ENCODE peak calls at places on chromosomes 11 and 22, in ten cellular contexts. I is activated naive CD4-positive, alpha-beta T cell treated with Interleukin-2 at 50 U/mL for 16 hours; T is SK-N-SH; H is aorta; F is stimulated activated CD4-positive, alpha-beta T cell treated with anti-CD3 and anti-CD28 coated beads, Interleukin-4, amount 100 ng/mL, for 48 hours; D is activated CD8-positive, alpha-beta memory T cell treated with anti-CD3 and anti-CD28 coated beads, Interleukin-2, amount 10 ng/mL, durations not matched to agents 7 days and 5 days; V is neural crest cell; R is HTR-8/SVneo; A is activated gamma-delta T cell treated with Interleukin-2 at 50 U/mL for 16 hours; M is endothelial cell. N is an unnamed sample.

GRCh38 chr11:66001941-66002647 is at the start of the genes BANF1 and EIF1AD:
- DNase-seq in A (peak), I (peak), R (peak), T (peak), F (peak), D (peak), H (peak), V (peak), M (peak), N (peak)

GRCh38 chr11:62602141-62603071 is 741 bp upstream of the MTA2 start:
- DNase-seq in T (peak), V (peak), H (peak), I (no peak), R (no peak), F (no peak), M (peak), D (no peak), A (no peak), N (peak)

GRCh38 chr22:32904044-32904443 is 102.5 kb downstream of the TIMP3 start:
- DNase-seq in F (no peak), H (no peak), A (no peak), D (no peak), M (peak), T (peak), R (peak), I (no peak), V (peak), N (no peak)

GRCh38 chr22:21082248-21082647 is 36.5 kb downstream of the LRRC74B start:
- DNase-seq in D (no peak), M (no peak), F (no peak), V (no peak), I (no peak), R (no peak), H (no peak), T (no peak), A (no peak), N (no peak)

GRCh38 chr11:63945482-63946163 is 6.8 kb downstream of the NAA40 start:
- DNase-seq in I (peak), R (peak), D (peak), T (peak), A (peak), F (peak), M (peak), H (peak), V (peak), N (peak)

GRCh38 chr11:74278721-74279148 is 32.7 kb downstream of the P4HA3 start:
- DNase-seq in I (no peak), M (no peak), R (peak), A (no peak), D (no peak), V (no peak), T (no peak), F (no peak), H (peak), N (peak)

GRCh38 chr11:4211991-4212390 is 117.4 kb downstream of the RRM1 start:
- DNase-seq in A (no peak), D (no peak), I (no peak), T (peak), H (no peak), M (peak), R (no peak), V (no peak), F (no peak), N (no peak)

GRCh38 chr11:118910309-118911112 is 15.2 kb downstream of the BCL9L start:
- DNase-seq in M (peak), T (no peak), H (peak), V (no peak), R (peak), A (peak), F (no peak), I (peak), D (no peak), N (peak)

GRCh38 chr22:17664414-17665045 is 26.0 kb downstream of the BCL2L13 start:
- DNase-seq in H (no peak), T (no peak), F (no peak), V (no peak), R (no peak), I (no peak), A (no peak), M (no peak), D (no peak), N (no peak)

GRCh38 chr22:42887523-42888507 is 30.7 kb upstream of the ARFGAP3 start:
- DNase-seq in T (no peak), A (no peak), M (no peak), V (no peak), D (no peak), I (no peak), F (no peak), H (no peak), R (no peak), N (no peak)

GRCh38 chr11:68314886-68315580 is 2.6 kb downstream of the LRP5 start:
- DNase-seq in A (no peak), T (peak), V (no peak), I (no peak), R (no peak), M (no peak), D (no peak), F (no peak), H (no peak), N (no peak)